ENCODE peak calls at places on chromosomes 2 and 18, in five cellular contexts. M, J, S, F and Q are unnamed samples. For H3K4me1, the result is how much of the 10 kb centered on the place peaks cover.

GRCh38 chr2:36485521-36485920 is 112.4 kb downstream of the FEZ2 start:
- DNase-seq in J (no peak), S (no peak), F (peak), M (peak), Q (peak)

GRCh38 chr2:96895709-96896651 is 26.1 kb upstream of the SEMA4C start:
- DNase-seq in S (peak), F (no peak), M (no peak), J (no peak), Q (no peak)

GRCh38 chr2:217279571-217279970 is 419.7 kb upstream of the TNP1 start:
- DNase-seq in M (peak), S (no peak), J (no peak), F (peak), Q (peak)

GRCh38 chr2:178193496-178193822 is 853 bp upstream of the OSBPL6 start:
- DNase-seq in M (no peak), S (no peak), F (no peak), J (no peak), Q (no peak)

GRCh38 chr18:33156906-33157470 is 283.5 kb downstream of the CCDC178 start:
- DNase-seq in M (no peak), S (no peak), J (no peak), F (peak), Q (no peak)

GRCh38 chr18:75215663-75216062 is 5.1 kb downstream of the TSHZ1 start:
- DNase-seq in F (no peak), J (no peak), M (no peak), S (no peak), Q (no peak)

GRCh38 chr2:74544634-74545033 is 9.1 kb downstream of the LOXL3 start:
- DNase-seq in M (no peak), S (no peak), J (no peak), F (no peak), Q (no peak)

GRCh38 chr2:186330050-186330449 is 156.0 kb upstream of the ZC3H15 start:
- DNase-seq in F (no peak), S (no peak), J (no peak), M (no peak), Q (no peak)

GRCh38 chr2:199019898-199020507 is 437.7 kb downstream of the SATB2 start:
- DNase-seq in M (peak), J (no peak), F (no peak), S (no peak), Q (peak)

GRCh38 chr2:119753041-119753929 is 6.4 kb upstream of the PTPN4 start:
- DNase-seq in J (no peak), F (peak), M (peak), S (peak), Q (no peak)

GRCh38 chr18:11412790-11413189 is 196.6 kb upstream of the SLC35G4 start:
- DNase-seq in M (no peak), S (no peak), J (no peak), F (no peak), Q (no peak)

GRCh38 chr2:132670104-132670960 is at the start of gene LYPD1:
- DNase-seq in J (no peak), M (no peak), S (no peak), F (peak), Q (no peak)

GRCh38 chr2:240585101-240585500 is 1.4 kb upstream of the CAPN10 start:
- DNase-seq in M (no peak), F (no peak), J (peak), S (no peak), Q (no peak)

GRCh38 chr2:240140511-240140910 is at the start of gene OTOS:
- DNase-seq in S (no peak), J (no peak), F (no peak), M (no peak), Q (no peak)

GRCh38 chr18:14189858-14190257 is 57.6 kb upstream of the ZNF519 start:
- DNase-seq in S (no peak), F (peak), J (no peak), M (peak), Q (peak)

GRCh38 chr2:203802277-203803045 is 65.1 kb upstream of the CTLA4 start:
- DNase-seq in S (no peak), J (no peak), F (no peak), M (no peak), Q (peak)

GRCh38 chr2:222902660-222903059 is 41.8 kb downstream of the ACSL3 start:
- DNase-seq in S (no peak), J (no peak), F (no peak), M (no peak), Q (no peak)

GRCh38 chr18:59613903-59614302 is 83.3 kb downstream of the CCBE1 start:
- DNase-seq in F (no peak), S (no peak), J (no peak), M (no peak), Q (no peak)

GRCh38 chr2:70369082-70369481 is 67.2 kb upstream of the FAM136A start:
- DNase-seq in J (no peak), S (no peak), M (no peak), F (no peak), Q (no peak)

GRCh38 chr2:58271826-58272225 is 30.7 kb upstream of the FANCL start:
- DNase-seq in F (no peak), S (no peak), M (no peak), J (no peak), Q (no peak)

GRCh38 chr2:241770185-241770935 is 6.3 kb upstream of the GAL3ST2 start:
- DNase-seq in M (no peak), J (no peak), F (no peak), S (peak), Q (no peak)

GRCh38 chr2:227192491-227192890 is 28.1 kb downstream of the COL4A3 start:
- DNase-seq in F (no peak), S (no peak), M (no peak), J (no peak), Q (no peak)

GRCh38 chr2:176178271-176178806 is 10.1 kb upstream of the HOXD1 start:
- DNase-seq in S (no peak), F (no peak), M (no peak), J (no peak), Q (peak)

GRCh38 chr2:48122166-48122565 is 215.9 kb upstream of the FBXO11 start:
- DNase-seq in S (no peak), F (no peak), J (no peak), M (no peak), Q (no peak)

GRCh38 chr2:101230541-101230993 is 22.1 kb upstream of the CNOT11 start:
- DNase-seq in J (no peak), S (no peak), F (no peak), M (no peak), Q (peak)

GRCh38 chr2:145845207-145845894 is 1325.4 kb upstream of the ZEB2 start:
- DNase-seq in J (no peak), F (no peak), M (peak), S (no peak), Q (no peak)

GRCh38 chr18:63648241-63648640 is 4.2 kb upstream of the SERPINB4 start:
- DNase-seq in M (no peak), J (no peak), F (no peak), S (no peak), Q (peak)

GRCh38 chr2:120844098-120844738 is 108.5 kb downstream of the GLI2 start:
- DNase-seq in J (no peak), S (no peak), F (no peak), M (peak), Q (no peak)

GRCh38 chr18:59040770-59041148 is 98.9 kb upstream of the SEC11C start:
- DNase-seq in M (no peak), S (no peak), J (no peak), F (no peak), Q (no peak)

GRCh38 chr2:157404363-157404762 is 39.5 kb downstream of the CYTIP start:
- DNase-seq in S (no peak), M (no peak), J (peak), F (no peak), Q (peak)

GRCh38 chr18:79406708-79407107 is 11.0 kb downstream of the NFATC1 start:
- DNase-seq in F (no peak), J (no peak), M (no peak), S (no peak), Q (no peak)

GRCh38 chr2:133498615-133499585 is 69.4 kb downstream of the NCKAP5 start:
- DNase-seq in M (no peak), S (no peak), F (no peak), J (peak), Q (no peak)

GRCh38 chr2:64591188-64591587 is 62.5 kb downstream of the SERTAD2 start:
- DNase-seq in J (no peak), M (no peak), F (no peak), S (no peak), Q (no peak)

GRCh38 chr18:11066038-11066437 is 83.3 kb downstream of the PIEZO2 start:
- DNase-seq in M (no peak), F (no peak), J (no peak), S (no peak), Q (no peak)

GRCh38 chr2:181991171-181991885 is 5.7 kb downstream of the PPP1R1C start:
- DNase-seq in M (no peak), S (no peak), J (peak), F (no peak), Q (no peak)

GRCh38 chr2:230865766-230866703 is 1.3 kb downstream of the ITM2C start:
- DNase-seq in F (no peak), J (no peak), S (no peak), M (no peak), Q (no peak)

GRCh38 chr2:176461686-176462376 is 192.6 kb downstream of the MTX2 start:
- DNase-seq in M (no peak), J (no peak), S (no peak), F (peak), Q (peak)

GRCh38 chr2:10721344-10722251 is at the start of gene ATP6V1C2:
- DNase-seq in S (no peak), F (no peak), J (no peak), M (no peak), Q (no peak)
- TF ChIP-seq EZH2 in S (no peak), F (peak), J (no peak), M (peak), Q (peak)

GRCh38 chr18:3985664-3986063 is 469.4 kb downstream of the DLGAP1 start:
- DNase-seq in F (no peak), J (no peak), S (no peak), M (peak), Q (peak)
- TF ChIP-seq CTCF in F (no peak), J (no peak), S (no peak), M (no peak), Q (no peak)

DNA sequence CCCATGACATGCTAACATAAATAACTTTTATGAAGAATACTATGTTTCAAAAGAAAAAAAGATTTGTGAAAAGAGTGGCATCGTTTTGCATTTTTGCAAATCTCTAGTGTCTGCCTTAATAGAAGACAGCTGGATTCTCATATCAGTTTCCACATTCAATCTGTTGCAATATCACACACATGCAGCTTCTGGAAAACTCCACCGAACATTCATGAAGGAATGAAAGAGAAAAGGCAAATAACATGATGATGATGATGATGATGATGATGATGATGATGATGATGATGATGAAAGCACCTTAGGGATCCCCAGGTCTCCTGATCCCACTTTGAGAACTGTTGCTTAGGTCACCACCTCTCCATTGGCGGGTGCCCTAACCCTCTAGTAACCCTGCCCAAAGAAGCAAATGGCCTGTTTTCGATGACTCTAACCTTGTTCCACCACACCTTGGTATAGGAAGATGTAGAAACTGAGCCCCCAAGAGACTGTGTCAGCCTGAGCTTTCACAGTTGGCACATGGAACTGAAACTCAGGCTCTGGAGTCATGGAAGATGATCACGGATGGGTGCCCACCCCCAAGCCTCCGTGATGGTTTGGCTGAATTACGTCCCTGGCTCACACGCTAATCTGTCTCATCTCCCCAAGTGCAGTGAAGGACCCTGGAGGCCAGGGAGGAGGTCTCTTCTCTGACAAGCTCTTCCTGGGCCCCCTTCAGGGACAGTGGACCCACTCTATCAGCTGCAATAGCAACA is 80.1 kb upstream of the SMAD7 start:
- DNase-seq in J (no peak), S (no peak), M (peak), F (no peak), Q (no peak)
- H3K4me1 ChIP-seq in J (under half), S (under half), M (under half), F (under half), Q (under half)

GRCh38 chr2:95346236-95346737 is 49.1 kb downstream of the KCNIP3 start:
- DNase-seq in F (no peak), J (no peak), S (no peak), M (peak), Q (no peak)

GRCh38 chr2:95345066-95345414 is 47.9 kb downstream of the KCNIP3 start:
- DNase-seq in F (no peak), J (no peak), S (no peak), M (no peak), Q (no peak)

GRCh38 chr2:95344656-95345055 is 47.5 kb downstream of the KCNIP3 start:
- DNase-seq in F (no peak), J (no peak), S (no peak), M (no peak), Q (no peak)

GRCh38 chr2:95346738-95347671 is 49.9 kb downstream of the KCNIP3 start:
- DNase-seq in M (peak), S (no peak), F (peak), J (no peak), Q (no peak)

GRCh38 chr2:95345415-95346235 is 48.5 kb downstream of the KCNIP3 start:
- DNase-seq in M (peak), J (no peak), S (no peak), F (peak), Q (peak)
- TF ChIP-seq EZH2 in M (no peak), J (no peak), S (no peak), F (peak), Q (no peak)

GRCh38 chr2:174076948-174077347 is 111.8 kb upstream of the SP3 start:
- DNase-seq in J (no peak), M (no peak), S (no peak), F (no peak), Q (no peak)

GRCh38 chr2:174072857-174073256 is 107.7 kb upstream of the SP3 start:
- DNase-seq in M (no peak), S (no peak), J (no peak), F (no peak), Q (no peak)

GRCh38 chr2:174074831-174075230 is 109.7 kb upstream of the SP3 start:
- DNase-seq in S (no peak), J (no peak), F (no peak), M (no peak), Q (no peak)

GRCh38 chr2:174078275-174078674 is 113.1 kb upstream of the SP3 start:
- DNase-seq in S (no peak), J (no peak), M (peak), F (no peak), Q (no peak)

GRCh38 chr2:174076040-174076439 is 110.9 kb upstream of the SP3 start:
- DNase-seq in F (no peak), J (no peak), M (no peak), S (no peak), Q (no peak)
- TF ChIP-seq CTCF in F (no peak), J (no peak), M (no peak), S (no peak), Q (no peak)

DNA sequence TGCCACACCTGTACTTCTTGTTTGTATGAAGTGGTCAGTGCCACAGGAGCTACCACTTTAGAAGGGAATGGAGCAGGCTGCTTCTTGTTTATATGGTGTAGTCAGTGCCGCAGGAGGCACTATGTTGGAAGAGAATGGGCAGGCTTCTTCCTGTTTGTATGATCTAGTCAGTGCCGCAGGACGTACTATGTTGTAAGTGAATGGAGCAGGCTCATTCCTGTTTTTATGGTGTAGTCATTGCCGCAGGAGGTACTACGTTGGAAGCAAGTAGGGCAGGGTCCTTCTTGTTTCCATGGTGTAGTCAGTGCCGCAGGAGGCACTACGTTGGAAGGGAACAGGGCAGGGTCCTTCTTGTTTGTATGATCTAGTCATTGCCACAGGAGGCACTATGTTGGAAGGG is 27.3 kb downstream of the TPO start:
- DNase-seq in F (no peak), S (no peak), J (no peak), M (no peak), Q (no peak)
- H3K4me1 ChIP-seq in F (under half), S (under half), J (under half), M (under half), Q (under half)

DNA sequence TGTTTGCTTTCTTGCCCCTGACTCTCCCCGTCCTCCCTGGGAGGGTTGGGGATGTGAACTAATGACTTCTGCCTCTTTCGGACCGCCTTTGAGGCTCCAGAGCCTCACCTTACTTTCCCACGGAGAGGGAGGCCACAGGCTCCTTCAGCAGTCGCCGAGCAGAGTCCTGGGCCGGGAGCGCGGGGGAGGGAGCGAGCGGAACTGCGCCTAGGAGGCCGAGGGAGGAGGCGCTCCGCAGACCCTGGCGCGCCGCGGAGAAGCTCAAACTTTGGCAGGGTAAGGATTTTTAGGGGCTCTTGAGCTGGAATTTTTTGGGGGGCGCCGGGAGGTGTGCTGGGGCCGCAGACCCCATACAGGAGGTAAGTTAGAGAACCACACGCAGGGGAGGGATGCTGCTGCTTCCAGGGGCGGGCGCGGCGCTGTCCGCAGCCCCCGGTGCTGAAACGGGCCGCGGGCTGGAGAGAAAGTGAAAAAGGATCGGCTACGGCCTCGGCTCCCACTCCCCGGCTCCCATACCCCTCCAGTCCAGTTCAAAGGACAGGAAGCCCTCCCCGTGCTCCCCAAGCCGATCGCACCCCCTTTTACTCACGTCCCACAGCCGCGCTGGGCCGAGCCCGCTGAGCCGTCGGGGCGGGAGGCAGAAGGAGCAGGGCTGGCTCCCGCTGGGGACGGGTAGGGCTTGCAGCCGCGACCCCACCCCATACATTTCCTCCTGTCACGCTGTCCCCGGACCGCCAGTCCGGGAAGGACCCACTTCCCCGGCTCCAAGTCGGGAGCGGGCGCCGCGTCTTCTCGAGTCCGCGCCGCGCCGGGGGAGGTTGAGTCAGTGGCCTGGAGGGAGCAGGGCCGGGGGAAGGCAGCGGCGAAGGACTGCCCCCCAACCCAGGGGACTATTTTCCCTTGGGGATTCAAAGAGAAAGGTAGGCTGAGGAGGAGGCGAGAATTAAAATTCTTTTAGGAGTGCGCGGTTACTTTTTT is at the start of gene CNGA3:
- DNase-seq in M (peak), J (no peak), F (peak), S (peak), Q (peak)
- TF ChIP-seq EZH2 in M (peak), J (no peak), F (peak), S (no peak), Q (peak)

GRCh38 chr2:28567076-28567471 is 71.2 kb downstream of the PLB1 start:
- DNase-seq in J (no peak), F (no peak), M (no peak), S (peak), Q (no peak)
- TF ChIP-seq CTCF in J (no peak), F (no peak), M (no peak), S (no peak), Q (no peak)